ENCODE peak calls at places on chromosomes 1 and 21, in nine cellular contexts. B, J, O, L, P, N, F, D and E are unnamed samples.

GRCh38 chr1:248853668-248854375 is 5.1 kb downstream of the ZNF692 start:
- DNase-seq in B (no peak), J (no peak), O (no peak), L (no peak), P (no peak), N (no peak), F (no peak), D (no peak), E (no peak)

GRCh38 chr1:184691719-184692324 is 62.8 kb downstream of the EDEM3 start:
- DNase-seq in B (peak), J (no peak), O (no peak), L (no peak), P (peak), N (peak), F (peak), D (peak), E (no peak)

GRCh38 chr1:26799479-26800133 is 11.9 kb downstream of the PIGV start:
- DNase-seq in B (peak), J (no peak), O (no peak), L (peak), P (no peak), N (peak), F (peak), D (peak), E (no peak)

GRCh38 chr1:165833358-165833757 is 5.9 kb downstream of the UCK2 start:
- DNase-seq in B (no peak), J (no peak), O (no peak), L (no peak), P (no peak), N (no peak), F (no peak), D (no peak), E (no peak)

GRCh38 chr1:183831336-183831735 is 26.4 kb downstream of the RGL1 start:
- DNase-seq in B (no peak), J (no peak), O (no peak), L (no peak), P (no peak), N (no peak), F (no peak), D (no peak), E (no peak)

GRCh38 chr1:52629021-52629643 is 3.8 kb upstream of the SHISAL2A start:
- DNase-seq in B (no peak), J (no peak), O (no peak), L (no peak), P (no peak), N (no peak), F (peak), D (no peak), E (no peak)

GRCh38 chr21:45320261-45320990 is 32.7 kb upstream of the POFUT2 start:
- DNase-seq in B (no peak), J (no peak), O (peak), L (no peak), P (no peak), N (no peak), F (peak), D (peak), E (no peak)

GRCh38 chr1:87950369-87950768 is 621.7 kb downstream of the LMO4 start:
- DNase-seq in B (no peak), J (no peak), O (no peak), L (no peak), P (no peak), N (no peak), F (no peak), D (no peak), E (no peak)

GRCh38 chr1:152053375-152053774 is 16.6 kb upstream of the S100A11 start:
- DNase-seq in B (no peak), J (no peak), O (no peak), L (no peak), P (no peak), N (no peak), F (no peak), D (no peak), E (no peak)

GRCh38 chr1:230790026-230790425 is 42.8 kb downstream of the CAPN9 start:
- DNase-seq in B (no peak), J (no peak), O (no peak), L (no peak), P (no peak), N (no peak), F (no peak), D (no peak), E (no peak)

GRCh38 chr1:175717610-175718195 is 25.7 kb downstream of the TNR start:
- DNase-seq in B (no peak), J (no peak), O (no peak), L (no peak), P (no peak), N (no peak), F (no peak), D (no peak), E (no peak)

GRCh38 chr1:154996966-154997701 is 3.7 kb downstream of the LENEP start:
- DNase-seq in B (no peak), J (no peak), O (no peak), L (no peak), P (no peak), N (no peak), F (no peak), D (no peak), E (no peak)

GRCh38 chr1:172699111-172699510 is 40.2 kb downstream of the FASLG start:
- DNase-seq in B (peak), J (peak), O (no peak), L (peak), P (no peak), N (peak), F (no peak), D (peak), E (no peak)

GRCh38 chr1:76079475-76080227 is 5.1 kb downstream of the ST6GALNAC3 start:
- DNase-seq in B (no peak), J (no peak), O (no peak), L (no peak), P (no peak), N (no peak), F (no peak), D (no peak), E (no peak)

GRCh38 chr1:11193376-11193775 is 4.2 kb downstream of the ANGPTL7 start:
- DNase-seq in B (no peak), J (no peak), O (no peak), L (no peak), P (no peak), N (no peak), F (no peak), D (no peak), E (no peak)

GRCh38 chr1:201594575-201595245 is 55.8 kb downstream of the NAV1 start:
- DNase-seq in B (no peak), J (no peak), O (no peak), L (no peak), P (peak), N (peak), F (peak), D (no peak), E (no peak)

GRCh38 chr1:231420299-231420958 is 1.7 kb downstream of the EGLN1 start:
- DNase-seq in B (no peak), J (no peak), O (no peak), L (no peak), P (no peak), N (peak), F (peak), D (peak), E (no peak)

GRCh38 chr1:29239142-29239541 is 2.8 kb downstream of the PTPRU start:
- DNase-seq in B (no peak), J (no peak), O (no peak), L (no peak), P (no peak), N (peak), F (no peak), D (no peak), E (no peak)

GRCh38 chr1:196651637-196652215 is at the start of gene CFH:
- DNase-seq in B (peak), J (no peak), O (no peak), L (no peak), P (no peak), N (peak), F (no peak), D (peak), E (no peak)

GRCh38 chr21:32545948-32546441 is 39.3 kb downstream of the TCP10L start:
- DNase-seq in B (no peak), J (no peak), O (no peak), L (no peak), P (no peak), N (peak), F (no peak), D (no peak), E (no peak)

GRCh38 chr1:90443340-90443739 is 273.8 kb downstream of the BARHL2 start:
- DNase-seq in B (no peak), J (no peak), O (no peak), L (no peak), P (no peak), N (no peak), F (no peak), D (no peak), E (no peak)

GRCh38 chr1:161013104-161013590 is 7.8 kb downstream of the F11R start:
- DNase-seq in B (no peak), J (no peak), O (no peak), L (no peak), P (no peak), N (no peak), F (no peak), D (peak), E (no peak)

GRCh38 chr1:187045371-187045770 is 216.6 kb downstream of the PLA2G4A start:
- DNase-seq in B (no peak), J (no peak), O (no peak), L (no peak), P (no peak), N (no peak), F (no peak), D (no peak), E (no peak)

GRCh38 chr1:8197493-8198282 is 120.2 kb upstream of the SLC45A1 start:
- DNase-seq in B (peak), J (no peak), O (peak), L (no peak), P (peak), N (peak), F (peak), D (peak), E (no peak)

GRCh38 chr1:213423585-213423984 is 372.5 kb downstream of the RPS6KC1 start:
- DNase-seq in B (no peak), J (no peak), O (no peak), L (no peak), P (no peak), N (no peak), F (no peak), D (no peak), E (no peak)

GRCh38 chr1:25642710-25643109 is 26.1 kb downstream of the MAN1C1 start:
- DNase-seq in B (peak), J (peak), O (no peak), L (peak), P (no peak), N (peak), F (no peak), D (no peak), E (no peak)

GRCh38 chr1:62515055-62515454 is 78.2 kb downstream of the USP1 start:
- DNase-seq in B (no peak), J (no peak), O (no peak), L (no peak), P (no peak), N (peak), F (peak), D (no peak), E (no peak)

GRCh38 chr1:155911156-155912055 is at the start of gene RIT1:
- DNase-seq in B (peak), J (peak), O (peak), L (peak), P (peak), N (peak), F (peak), D (peak), E (peak)

GRCh38 chr1:109479901-109480300 is 3.8 kb upstream of the ATXN7L2 start:
- DNase-seq in B (no peak), J (no peak), O (no peak), L (no peak), P (no peak), N (no peak), F (no peak), D (no peak), E (no peak)

GRCh38 chr1:233671286-233671685 is 57.4 kb downstream of the KCNK1 start:
- DNase-seq in B (no peak), J (no peak), O (no peak), L (no peak), P (no peak), N (no peak), F (no peak), D (no peak), E (no peak)

GRCh38 chr1:212218911-212219310 is 66.3 kb upstream of the PPP2R5A start:
- DNase-seq in B (peak), J (no peak), O (no peak), L (no peak), P (no peak), N (peak), F (peak), D (peak), E (no peak)

GRCh38 chr1:94142022-94142421 is 21.1 kb upstream of the ABCA4 start:
- DNase-seq in B (no peak), J (no peak), O (no peak), L (no peak), P (no peak), N (peak), F (no peak), D (peak), E (no peak)

GRCh38 chr1:51418384-51418959 is 88.1 kb upstream of the TTC39A start:
- DNase-seq in B (no peak), J (no peak), O (no peak), L (no peak), P (no peak), N (no peak), F (no peak), D (no peak), E (no peak)

GRCh38 chr1:90007979-90008404 is 13.1 kb downstream of the ZNF326 start:
- DNase-seq in B (no peak), J (no peak), O (no peak), L (no peak), P (no peak), N (no peak), F (no peak), D (no peak), E (no peak)

GRCh38 chr1:14190508-14190907 is 408.0 kb upstream of the KAZN start:
- DNase-seq in B (no peak), J (no peak), O (no peak), L (no peak), P (no peak), N (no peak), F (no peak), D (no peak), E (no peak)